ENCODE peak calls at places on chromosomes 3 and 15, in six cellular contexts. F is AG04449; G is mammary epithelial cell; T is activated CD8-positive, alpha-beta T cell treated with anti-CD3 and anti-CD28 coated beads for 36 hours; M is body of pancreas; J is HCT116. K is an unnamed sample.
A peak's percentile ranks its signal among the peaks of the same experiment; 100 is the strongest.

GRCh38 chr15:52567886-52568568 is 803 bp downstream of the ARPP19 start:
- DNase-seq in F (no peak), G (peak; percentile 72), T (peak; percentile 70), M (peak; percentile 66), J (peak; percentile 8), K (no peak)

GRCh38 chr15:98126326-98127090 is 166.0 kb downstream of the ARRDC4 start:
- DNase-seq in F (no peak), G (peak; percentile 28), T (no peak), M (no peak), J (no peak), K (no peak)

GRCh38 chr15:53716909-53717878 is 42.3 kb downstream of the WDR72 start:
- DNase-seq in F (no peak), G (peak; percentile 2), T (no peak), M (no peak), J (no peak), K (no peak)

GRCh38 chr15:48046813-48047483 is 73.8 kb upstream of the SLC24A5 start:
- DNase-seq in F (no peak), G (no peak), T (no peak), M (no peak), J (no peak), K (no peak)

GRCh38 chr3:136903899-136904298 is 41.9 kb downstream of the NCK1 start:
- DNase-seq in F (no peak), G (no peak), T (no peak), M (no peak), J (no peak), K (no peak)

GRCh38 chr3:186746008-186746407 is 28.8 kb downstream of the KNG1 start:
- DNase-seq in F (peak; percentile 57), G (peak; percentile 14), T (peak; percentile 17), M (no peak), J (peak; percentile 60), K (no peak)

GRCh38 chr15:96264801-96265515 is 65.5 kb upstream of the NR2F2 start:
- DNase-seq in F (no peak), G (peak; percentile 81), T (no peak), M (no peak), J (peak; percentile 74), K (no peak)

GRCh38 chr3:123559040-123559861 is 25.6 kb downstream of the HACD2 start:
- DNase-seq in F (no peak), G (peak; percentile 20), T (peak; percentile 11), M (peak; percentile 10), J (peak; percentile 40), K (no peak)

GRCh38 chr15:75420698-75421097 is 30.8 kb downstream of the SIN3A start:
- DNase-seq in F (no peak), G (no peak), T (no peak), M (no peak), J (no peak), K (no peak)

GRCh38 chr15:82047493-82048446 is 2.0 kb upstream of the MEX3B start:
- DNase-seq in F (no peak), G (peak; percentile 30), T (peak; percentile 21), M (peak; percentile 8), J (no peak), K (no peak)

GRCh38 chr15:50225057-50225456 is 40.5 kb downstream of the HDC start:
- DNase-seq in F (no peak), G (no peak), T (no peak), M (no peak), J (no peak), K (no peak)

GRCh38 chr15:50225897-50226296 is 39.6 kb downstream of the HDC start:
- DNase-seq in F (no peak), G (no peak), T (no peak), M (no peak), J (no peak), K (no peak)

GRCh38 chr15:50222181-50222580 is 40.2 kb downstream of the SLC27A2 start:
- DNase-seq in F (no peak), G (no peak), T (no peak), M (no peak), J (no peak), K (no peak)

GRCh38 chr15:50227076-50227475 is 38.5 kb downstream of the HDC start:
- DNase-seq in F (peak; percentile 66), G (no peak), T (no peak), M (no peak), J (no peak), K (no peak)

DNA sequence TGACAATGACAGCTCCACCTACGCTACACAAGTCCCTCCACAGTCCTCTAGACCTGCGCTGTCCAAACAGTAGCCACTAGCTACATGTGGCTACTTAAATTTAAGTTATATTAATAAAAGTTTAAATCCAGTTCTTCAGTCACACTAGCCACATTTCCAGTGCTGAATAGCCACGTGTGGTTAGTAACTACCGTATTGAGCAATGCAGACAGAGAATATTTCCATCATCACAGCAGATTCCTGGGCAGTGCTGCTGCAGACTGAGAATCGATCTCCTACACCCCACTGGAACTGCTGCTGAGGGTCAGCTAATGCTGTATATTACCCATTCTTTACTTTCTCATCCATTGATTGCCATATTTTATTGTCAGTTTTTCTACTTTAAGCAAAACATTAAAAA is 40.9 kb downstream of the HDC start:
- DNase-seq in F (no peak), G (no peak), T (no peak), M (no peak), J (no peak), K (no peak)
- TF ChIP-seq CTCF in F (no peak), G (no peak), T (no peak), M (no peak), J (no peak), K (no peak)

GRCh38 chr3:31407665-31408064 is 125.1 kb upstream of the STT3B start:
- DNase-seq in F (no peak), G (no peak), T (no peak), M (no peak), J (no peak), K (no peak)

GRCh38 chr3:31409866-31410265 is 122.9 kb upstream of the STT3B start:
- DNase-seq in F (no peak), G (no peak), T (no peak), M (no peak), J (no peak), K (no peak)

GRCh38 chr3:31409389-31409788 is 123.3 kb upstream of the STT3B start:
- DNase-seq in F (no peak), G (no peak), T (no peak), M (no peak), J (no peak), K (no peak)

GRCh38 chr3:31410411-31410810 is 122.3 kb upstream of the STT3B start:
- DNase-seq in F (no peak), G (no peak), T (no peak), M (no peak), J (no peak), K (no peak)

DNA sequence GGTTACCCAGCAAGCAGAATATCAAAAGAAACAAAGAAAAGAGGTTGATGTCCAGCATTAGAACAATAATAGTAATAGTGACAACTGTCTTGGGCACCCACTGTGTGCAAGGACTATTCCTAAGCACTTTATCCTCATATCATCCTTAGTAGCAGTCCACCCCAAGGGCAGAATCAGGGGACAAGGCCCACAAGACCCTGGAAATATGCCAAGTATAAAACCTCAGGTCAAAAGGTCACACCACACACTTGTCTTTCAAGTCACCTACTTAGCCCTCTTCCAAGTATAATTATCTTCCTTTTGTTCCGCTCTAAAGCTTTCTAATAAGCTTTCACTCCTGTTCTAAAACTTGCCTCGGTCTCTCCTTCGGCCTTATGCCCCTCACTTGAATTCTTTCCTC is 124.0 kb upstream of the STT3B start:
- DNase-seq in F (no peak), G (no peak), T (no peak), M (no peak), J (no peak), K (no peak)
- TF ChIP-seq CTCF in F (no peak), G (no peak), T (no peak), M (no peak), J (no peak), K (no peak)

DNA sequence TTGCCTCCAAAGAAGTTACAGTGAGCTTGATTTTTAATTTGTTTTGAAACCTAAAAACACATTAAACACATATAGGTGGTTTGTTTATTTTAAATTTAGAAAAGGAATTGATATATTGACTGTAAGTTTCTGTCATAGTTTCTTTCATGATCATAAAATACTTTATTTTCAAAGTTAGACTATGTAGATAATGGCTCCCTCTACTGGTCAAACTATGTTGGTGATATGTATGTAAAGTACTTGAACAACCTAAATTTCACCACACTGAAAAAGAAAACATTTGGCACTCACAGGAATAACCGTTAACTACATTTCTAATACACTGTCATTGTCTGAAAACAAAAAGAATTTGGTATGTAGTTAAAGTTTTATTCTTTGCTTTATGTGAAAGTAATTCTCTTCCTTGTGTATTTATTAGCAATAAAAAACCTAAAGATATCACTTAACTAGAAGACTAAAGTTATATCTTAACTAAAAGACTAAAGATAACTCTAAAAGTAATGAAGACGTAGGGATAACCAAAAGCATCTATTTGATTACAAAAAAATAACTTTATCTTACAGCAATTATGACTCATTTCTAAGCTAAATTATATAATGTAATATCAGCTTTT is 427.5 kb downstream of the VGLL3 start:
- DNase-seq in F (peak; percentile 4), G (peak; percentile 15), T (no peak), M (no peak), J (peak; percentile 3), K (no peak)
- TF ChIP-seq CTCF in F (peak; percentile 39), G (peak; percentile 59), T (peak; percentile 26), M (peak; percentile 43), J (no peak), K (peak; percentile 65)

GRCh38 chr3:85303156-85303555 is 344.4 kb downstream of the CADM2 start:
- DNase-seq in F (no peak), G (no peak), T (no peak), M (no peak), J (no peak), K (no peak)

DNA sequence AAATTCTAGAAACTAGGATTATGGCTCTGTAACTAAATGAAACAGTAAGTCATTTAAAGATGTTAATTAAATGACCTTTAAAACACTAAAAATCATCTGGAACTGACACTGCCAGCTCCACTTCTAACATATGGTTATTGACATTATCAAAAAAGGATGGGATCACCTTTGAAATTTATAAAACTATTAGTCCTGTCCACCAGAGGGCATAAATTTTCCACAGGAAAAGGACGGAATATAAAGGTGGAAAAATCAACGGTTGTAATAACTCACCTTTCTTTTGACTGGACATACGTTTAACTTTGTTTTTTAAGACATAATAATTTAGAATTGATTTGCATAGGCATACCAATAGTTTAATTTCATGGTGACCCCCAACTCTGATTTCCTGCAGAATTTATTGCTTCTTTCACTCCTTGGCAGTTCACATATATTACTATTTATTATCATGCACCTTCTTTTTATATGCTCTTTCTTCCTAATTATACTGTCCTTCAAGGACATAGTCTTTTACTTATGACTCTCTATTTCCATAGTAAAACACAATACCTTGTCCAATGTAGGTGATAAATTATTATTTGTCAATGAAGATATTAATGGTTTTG is 345.7 kb downstream of the CADM2 start:
- DNase-seq in F (no peak), G (peak; percentile 1), T (no peak), M (no peak), J (no peak), K (no peak)
- TF ChIP-seq CTCF in F (no peak), G (peak; percentile 34), T (no peak), M (peak; percentile 36), J (no peak), K (peak; percentile 16)

DNA sequence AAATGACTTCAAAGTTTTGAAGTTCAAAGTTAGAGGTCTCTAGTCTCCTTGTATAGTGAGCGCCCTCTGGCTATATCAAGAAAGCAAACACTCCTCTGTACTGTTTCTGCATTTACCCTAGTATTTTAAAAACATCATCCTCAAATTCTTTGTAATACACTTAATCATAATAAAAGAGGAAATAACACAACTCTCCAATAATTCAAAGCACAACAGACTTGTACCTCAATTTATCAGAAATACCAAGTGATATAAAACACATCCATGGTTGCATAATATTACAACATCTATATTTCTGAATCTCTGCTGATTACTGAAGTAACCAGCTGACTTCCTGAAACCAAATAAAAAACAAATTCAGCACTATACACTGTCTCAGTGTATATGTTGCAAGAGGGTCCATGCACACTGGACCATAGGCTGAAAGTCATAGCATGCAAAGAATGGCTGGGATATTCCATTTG is 12.5 kb downstream of the PLOD2 start:
- DNase-seq in F (no peak), G (no peak), T (no peak), M (no peak), J (no peak), K (no peak)
- TF ChIP-seq CTCF in F (no peak), G (no peak), T (no peak), M (peak; percentile 33), J (peak; percentile 11), K (peak; percentile 10)

K was measured in D721Med.